ENCODE peak calls at places on chromosomes 13 and 19, in six cellular contexts. V is GM23338, F is Peyer's patch, A is cardiac muscle cell, G is thoracic aorta, B is fibroblast of lung. O is an unnamed sample.

GRCh38 chr19:11560404-11560988 is 1.5 kb upstream of the ELOF1 start:
- DNase-seq in V (peak; percentile 95), F (peak; percentile 78), A (peak; percentile 81), G (no peak), B (peak; percentile 77), O (no peak)

GRCh38 chr13:31199527-31199848 is 287 bp upstream of the B3GLCT start:
- DNase-seq in V (no peak), F (no peak), A (no peak), G (no peak), B (no peak), O (no peak)

GRCh38 chr19:34925278-34925855 is 1.3 kb upstream of the ZNF30 start:
- DNase-seq in V (no peak), F (no peak), A (no peak), G (no peak), B (no peak), O (no peak)

GRCh38 chr13:30529085-30529815 is 63.5 kb upstream of the HMGB1 start:
- DNase-seq in V (no peak), F (no peak), A (no peak), G (no peak), B (peak; percentile 6), O (no peak)

GRCh38 chr13:36530050-36530789 is 97.9 kb downstream of the CCNA1 start:
- DNase-seq in V (no peak), F (no peak), A (peak; percentile 80), G (no peak), B (no peak), O (peak; percentile 55)

GRCh38 chr13:54536112-54536511 is 1507.5 kb downstream of the OLFM4 start:
- DNase-seq in V (peak; percentile 74), F (no peak), A (no peak), G (no peak), B (no peak), O (no peak)

GRCh38 chr13:33264620-33264978 is 21.0 kb downstream of the STARD13 start:
- DNase-seq in V (no peak), F (peak; percentile 65), A (no peak), G (no peak), B (no peak), O (no peak)

GRCh38 chr13:53137777-53138176 is 109.2 kb downstream of the OLFM4 start:
- DNase-seq in V (no peak), F (no peak), A (peak; percentile 94), G (no peak), B (peak; percentile 81), O (no peak)

GRCh38 chr13:24511824-24512207 is 762 bp downstream of the PARP4 start:
- DNase-seq in V (no peak), F (no peak), A (no peak), G (no peak), B (no peak), O (no peak)

GRCh38 chr19:1172353-1173159 is 1.5 kb downstream of the SBNO2 start:
- DNase-seq in V (no peak), F (peak; percentile 80), A (peak; percentile 76), G (no peak), B (peak; percentile 54), O (peak; percentile 50)

GRCh38 chr19:6743071-6743470 is 3.6 kb downstream of the TRIP10 start:
- DNase-seq in V (no peak), F (no peak), A (no peak), G (no peak), B (peak; percentile 8), O (peak; percentile 46)

GRCh38 chr13:79585033-79585432 is 104.1 kb downstream of the NDFIP2 start:
- DNase-seq in V (no peak), F (no peak), A (no peak), G (no peak), B (no peak), O (no peak)

GRCh38 chr13:40613192-40613818 is 53.1 kb downstream of the FOXO1 start:
- DNase-seq in V (no peak), F (peak; percentile 82), A (no peak), G (no peak), B (no peak), O (no peak)

GRCh38 chr13:44309771-44310767 is 63.6 kb upstream of the SERP2 start:
- DNase-seq in V (no peak), F (peak; percentile 73), A (no peak), G (no peak), B (peak; percentile 70), O (no peak)

GRCh38 chr13:103952183-103952582 is 886.0 kb upstream of the SLC10A2 start:
- DNase-seq in V (no peak), F (no peak), A (no peak), G (no peak), B (no peak), O (no peak)

GRCh38 chr19:28929026-28929425 is 283.9 kb downstream of the UQCRFS1 start:
- DNase-seq in V (no peak), F (no peak), A (no peak), G (no peak), B (peak; percentile 9), O (no peak)

GRCh38 chr13:110131424-110131823 is 175.5 kb downstream of the COL4A1 start:
- DNase-seq in V (no peak), F (peak; percentile 37), A (no peak), G (no peak), B (no peak), O (no peak)

GRCh38 chr13:88648598-88649373 is 977.6 kb downstream of the SLITRK5 start:
- DNase-seq in V (no peak), F (no peak), A (no peak), G (no peak), B (no peak), O (no peak)

GRCh38 chr19:47699360-47699917 is 13.8 kb upstream of the EHD2 start:
- DNase-seq in V (peak; percentile 83), F (peak; percentile 71), A (peak; percentile 47), G (no peak), B (no peak), O (peak; percentile 66)

GRCh38 chr19:10691883-10692282 is 9.4 kb upstream of the QTRT1 start:
- DNase-seq in V (no peak), F (no peak), A (no peak), G (no peak), B (no peak), O (no peak)

GRCh38 chr19:29866011-29866410 is 54.2 kb downstream of the CCNE1 start:
- DNase-seq in V (no peak), F (no peak), A (no peak), G (no peak), B (no peak), O (no peak)

GRCh38 chr19:40279120-40279551 is 6.0 kb downstream of the AKT2 start:
- DNase-seq in V (no peak), F (no peak), A (peak; percentile 79), G (no peak), B (peak; percentile 78), O (peak; percentile 49)

GRCh38 chr13:103140001-103140671 is 73.9 kb upstream of the SLC10A2 start:
- DNase-seq in V (peak; percentile 85), F (no peak), A (peak; percentile 8), G (no peak), B (peak; percentile 2), O (no peak)

GRCh38 chr13:40519637-40520036 is 146.8 kb downstream of the FOXO1 start:
- DNase-seq in V (peak; percentile 20), F (no peak), A (no peak), G (no peak), B (no peak), O (no peak)

GRCh38 chr19:5406816-5407215 is 48.4 kb upstream of the ZNRF4 start:
- DNase-seq in V (no peak), F (no peak), A (no peak), G (no peak), B (no peak), O (no peak)

GRCh38 chr13:108368240-108368898 is 98.9 kb downstream of the TNFSF13B start:
- DNase-seq in V (no peak), F (no peak), A (no peak), G (no peak), B (no peak), O (no peak)

GRCh38 chr19:50203281-50204080 is at the start of gene MYH14:
- DNase-seq in V (peak; percentile 97), F (peak; percentile 90), A (peak; percentile 70), G (peak; percentile 51), B (no peak), O (peak; percentile 92)

DNA sequence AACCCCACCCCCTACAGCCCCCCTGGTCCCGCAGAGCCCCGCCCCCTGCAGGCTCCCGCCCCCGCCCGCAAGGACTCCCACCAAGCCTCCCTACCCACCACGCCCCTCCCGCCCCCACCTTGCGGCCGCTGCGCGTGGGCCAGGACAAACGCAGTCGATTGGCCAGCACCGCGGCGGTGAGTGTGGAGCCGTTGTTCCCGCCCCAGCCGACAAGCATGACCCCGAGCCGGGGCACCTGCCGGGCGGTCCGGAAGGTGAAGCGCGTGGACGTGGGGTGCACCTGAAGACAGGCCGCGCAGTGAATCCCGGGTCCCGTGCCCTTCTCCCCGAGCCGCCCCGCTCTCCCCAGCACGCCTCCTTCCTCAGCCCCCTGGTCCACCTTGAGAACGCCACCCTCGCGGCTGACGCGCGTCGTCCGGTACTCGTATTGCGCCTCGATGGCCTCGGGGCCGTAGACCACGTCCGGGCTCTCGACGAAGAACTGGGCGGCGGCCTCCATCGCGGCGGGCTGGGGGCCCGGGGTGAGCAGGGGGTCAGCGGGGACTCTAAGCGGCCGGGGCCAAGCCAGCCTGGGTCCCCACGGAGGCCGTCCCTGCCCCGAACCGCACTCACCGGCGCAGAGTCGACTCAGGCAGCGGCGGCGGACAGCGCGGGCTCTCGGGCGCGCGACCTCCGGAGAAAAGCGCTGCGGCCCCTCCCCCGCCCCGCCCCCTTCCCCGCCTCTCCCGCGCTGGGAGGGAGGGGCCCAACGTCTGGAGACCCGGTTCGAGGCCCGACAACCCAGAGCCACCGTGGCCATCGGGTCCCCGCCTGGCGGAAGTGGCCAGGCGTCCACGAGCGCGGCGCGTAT is at the start of gene ISYNA1:
- DNase-seq in V (peak; percentile 79), F (peak; percentile 86), A (peak; percentile 68), G (no peak), B (no peak), O (peak; percentile 72)
- H3K4me3 ChIP-seq in V (peak within 1 kb of the TSS; percentile 79), F (peak within 1 kb of the TSS; percentile 63), A (peak within 1 kb of the TSS; percentile 55), G (peak within 1 kb of the TSS; percentile 81), B (peak within 1 kb of the TSS; percentile 50), O (peak within 1 kb of the TSS; percentile 64)

GRCh38 chr13:28314879-28315278 is 176.5 kb downstream of the PAN3 start:
- DNase-seq in V (no peak), F (no peak), A (no peak), G (no peak), B (no peak), O (no peak)

GRCh38 chr13:28316129-28316528 is 177.8 kb downstream of the PAN3 start:
- DNase-seq in V (no peak), F (no peak), A (no peak), G (no peak), B (no peak), O (no peak)

GRCh38 chr13:28318418-28318995 is 176.4 kb downstream of the FLT1 start:
- DNase-seq in V (no peak), F (no peak), A (no peak), G (no peak), B (no peak), O (no peak)

GRCh38 chr13:28313579-28313978 is 175.2 kb downstream of the PAN3 start:
- DNase-seq in V (peak; percentile 82), F (no peak), A (peak; percentile 68), G (no peak), B (peak; percentile 55), O (no peak)

GRCh38 chr13:28316841-28317240 is 178.1 kb downstream of the FLT1 start:
- DNase-seq in V (no peak), F (no peak), A (no peak), G (no peak), B (no peak), O (no peak)
- H3K4me1 ChIP-seq in V (no peaks in the 10 kb centered on the region), F (no peaks in the 10 kb centered on the region), A (peaks cover 11% of the 10 kb centered on the region), G (no peaks in the 10 kb centered on the region), B (no peaks in the 10 kb centered on the region), O (peaks cover 9% of the 10 kb centered on the region)

GRCh38 chr19:37885392-37885791 is 21.0 kb downstream of the WDR87 start:
- DNase-seq in V (no peak), F (no peak), A (no peak), G (no peak), B (no peak), O (no peak)
- TF ChIP-seq CTCF in V (no peak), F (no peak), A (no peak), G (no peak), B (no peak), O (no peak)

GRCh38 chr19:17467471-17468301 is 2.6 kb upstream of the SLC27A1 start:
- DNase-seq in V (no peak), F (no peak), A (no peak), G (no peak), B (no peak), O (no peak)
- H3K4me3 ChIP-seq in V (no peak overlapping the region), F (no peak overlapping the region), A (no peak overlapping the region), G (no peak overlapping the region), B (no peak overlapping the region), O (no peak overlapping the region)

O was measured in lower lobe of right lung.